ENCODE peak calls at places on chromosomes 2 and 18, in five cellular contexts. B, S, V, W and I are unnamed samples.
A peak's percentile ranks its signal among the peaks of the same experiment; 100 is the strongest.

GRCh38 chr2:231687133-231687852 is 21.0 kb upstream of the PTMA start:
- DNase-seq in B (peak; percentile 88), W (no peak), S (peak; percentile 86), V (no peak), I (peak; percentile 71)

GRCh38 chr2:63562751-63563150 is 25.5 kb downstream of the WDPCP start:
- DNase-seq in B (no peak), V (no peak), S (no peak), W (no peak), I (no peak)

GRCh38 chr2:203626952-203627681 is 79.3 kb upstream of the CD28 start:
- DNase-seq in V (no peak), B (no peak), W (no peak), S (no peak), I (no peak)

GRCh38 chr2:24625728-24626484 is 134.9 kb downstream of the NCOA1 start:
- DNase-seq in B (no peak), W (no peak), V (no peak), S (no peak), I (no peak)

GRCh38 chr2:7950035-7950612 is 731.7 kb upstream of the ID2 start:
- DNase-seq in B (no peak), V (no peak), S (no peak), W (no peak), I (no peak)

GRCh38 chr2:126720031-126720368 is 64.0 kb downstream of the GYPC start:
- DNase-seq in B (no peak), S (no peak), W (no peak), V (no peak), I (no peak)

GRCh38 chr2:158664987-158665386 is 130.1 kb upstream of the DAPL1 start:
- DNase-seq in B (no peak), V (no peak), W (no peak), S (no peak), I (no peak)

GRCh38 chr2:108267117-108267516 is 21.6 kb upstream of the SULT1C2 start:
- DNase-seq in V (no peak), W (peak; percentile 56), S (no peak), B (no peak), I (no peak)

GRCh38 chr2:197453914-197454398 is 604 bp downstream of the COQ10B start:
- DNase-seq in W (peak; percentile 64), B (peak; percentile 73), S (no peak), V (peak; percentile 16), I (no peak)

GRCh38 chr2:48943436-48943835 is 187.9 kb upstream of the LHCGR start:
- DNase-seq in S (no peak), W (no peak), B (no peak), V (no peak), I (no peak)

GRCh38 chr2:85888745-85889647 is at the start of gene ST3GAL5:
- DNase-seq in B (peak; percentile 94), W (peak; percentile 86), V (peak; percentile 72), S (peak; percentile 97), I (peak; percentile 91)

GRCh38 chr18:11676867-11677266 is 12.2 kb upstream of the GNAL start:
- DNase-seq in B (no peak), V (no peak), W (no peak), S (no peak), I (no peak)